ENCODE peak calls at places on chromosomes 3 and 15, in six cellular contexts. One of them, this sample, is unnamed.

GRCh38 chr15:39079296-39079834 is 501.5 kb upstream of the THBS1 start:
- DNase-seq in H1: no peak
- DNase-seq in NT2/D1: no peak
- DNase-seq in HCT116: no peak
- DNase-seq in GM12878: no peak
- DNase-seq in K562: no peak
- DNase-seq in this sample: no peak

GRCh38 chr15:63913786-63914185 is 80.0 kb upstream of the HERC1 start:
- DNase-seq in K562: no peak
- DNase-seq in H1: no peak
- DNase-seq in HCT116: no peak
- DNase-seq in GM12878: no peak
- DNase-seq in NT2/D1: no peak
- DNase-seq in this sample: no peak

GRCh38 chr15:85865070-85865684 is 70.5 kb upstream of the KLHL25 start:
- DNase-seq in K562: peak
- DNase-seq in HCT116: peak
- DNase-seq in H1: peak
- DNase-seq in NT2/D1: peak
- DNase-seq in GM12878: no peak
- DNase-seq in this sample: peak

GRCh38 chr15:44207643-44208042 is 12.6 kb upstream of the FRMD5 start:
- DNase-seq in NT2/D1: no peak
- DNase-seq in HCT116: no peak
- DNase-seq in H1: no peak
- DNase-seq in GM12878: no peak
- DNase-seq in K562: no peak
- DNase-seq in this sample: no peak

GRCh38 chr15:47466357-47466756 is 250.9 kb upstream of the SEMA6D start:
- DNase-seq in GM12878: no peak
- DNase-seq in K562: no peak
- DNase-seq in HCT116: no peak
- DNase-seq in H1: no peak
- DNase-seq in NT2/D1: no peak
- DNase-seq in this sample: no peak

GRCh38 chr3:56937580-56937979 is 122.9 kb upstream of the SPATA12 start:
- DNase-seq in H1: no peak
- DNase-seq in HCT116: no peak
- DNase-seq in NT2/D1: no peak
- DNase-seq in K562: no peak
- DNase-seq in GM12878: no peak
- DNase-seq in this sample: no peak

GRCh38 chr3:78732471-78732870 is 1035.3 kb downstream of the ROBO1 start:
- DNase-seq in HCT116: no peak
- DNase-seq in GM12878: no peak
- DNase-seq in NT2/D1: no peak
- DNase-seq in H1: no peak
- DNase-seq in K562: no peak
- DNase-seq in this sample: no peak

GRCh38 chr3:79139395-79140060 is 628.3 kb downstream of the ROBO1 start:
- DNase-seq in H1: no peak
- DNase-seq in GM12878: no peak
- DNase-seq in NT2/D1: no peak
- DNase-seq in HCT116: no peak
- DNase-seq in K562: no peak
- DNase-seq in this sample: no peak

GRCh38 chr3:15500107-15500724 is 21.3 kb downstream of the COLQ start:
- DNase-seq in HCT116: no peak
- DNase-seq in K562: no peak
- DNase-seq in H1: no peak
- DNase-seq in GM12878: no peak
- DNase-seq in NT2/D1: no peak
- DNase-seq in this sample: no peak

GRCh38 chr3:73727117-73727802 is 102.5 kb upstream of the PDZRN3 start:
- DNase-seq in H1: peak
- DNase-seq in GM12878: no peak
- DNase-seq in HCT116: no peak
- DNase-seq in K562: no peak
- DNase-seq in NT2/D1: peak
- DNase-seq in this sample: no peak
- TF ChIP-seq ZNF274 in H1: no peak
- TF ChIP-seq ZNF274 in GM12878: no peak
- TF ChIP-seq ZNF274 in HCT116: no peak
- TF ChIP-seq ZNF274 in K562: no peak
- TF ChIP-seq ZNF274 in NT2/D1: no peak
- TF ChIP-seq ZNF274 in this sample: no peak

DNA sequence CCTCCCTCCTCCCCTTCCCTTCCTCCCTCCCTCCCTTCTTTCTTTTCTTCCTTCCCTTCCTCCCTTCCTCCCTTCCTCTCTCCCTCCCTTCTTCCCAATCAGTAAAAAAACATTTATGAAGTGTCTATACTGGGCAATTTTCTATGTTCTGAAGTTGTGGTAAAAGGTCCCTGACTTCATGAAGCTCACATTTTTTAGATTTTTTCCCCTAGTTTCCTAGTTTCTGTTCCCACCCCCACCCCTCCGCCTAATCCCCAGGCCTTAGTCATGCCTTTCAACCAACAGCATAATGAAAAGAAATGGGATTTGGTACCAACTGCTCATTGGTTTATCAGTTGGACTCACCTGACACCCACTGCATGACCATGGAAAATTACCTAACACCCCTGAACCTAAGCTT is 125.1 kb downstream of the CNTN3 start:
- DNase-seq in NT2/D1: no peak
- DNase-seq in GM12878: no peak
- DNase-seq in K562: no peak
- DNase-seq in H1: no peak
- DNase-seq in HCT116: no peak
- DNase-seq in this sample: no peak
- TF ChIP-seq ZNF274 in NT2/D1: no peak
- TF ChIP-seq ZNF274 in GM12878: no peak
- TF ChIP-seq ZNF274 in K562: no peak
- TF ChIP-seq ZNF274 in H1: no peak
- TF ChIP-seq ZNF274 in HCT116: no peak
- TF ChIP-seq ZNF274 in this sample: no peak

DNA sequence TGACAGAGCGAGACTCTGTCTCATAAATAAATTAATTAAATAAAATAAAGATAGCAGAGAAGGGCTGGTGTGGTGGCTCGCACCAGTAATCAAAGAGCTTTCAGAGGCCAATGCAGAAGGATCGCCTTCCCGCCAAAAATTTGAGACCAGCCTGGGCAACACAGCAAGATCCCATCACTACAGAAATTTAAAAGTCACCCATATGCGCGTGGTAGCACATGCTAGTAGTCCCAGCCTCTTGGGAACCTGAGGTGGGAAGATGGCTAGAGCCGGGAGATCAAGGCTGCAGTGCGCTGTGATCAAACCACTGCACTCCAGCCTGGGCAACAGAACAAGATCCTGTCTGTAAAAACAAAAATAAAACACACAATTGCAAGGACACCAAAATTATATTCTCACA is 9.6 kb downstream of the SMARCC1 start:
- DNase-seq in HCT116: no peak
- DNase-seq in GM12878: no peak
- DNase-seq in H1: no peak
- DNase-seq in K562: no peak
- DNase-seq in NT2/D1: no peak
- DNase-seq in this sample: no peak
- TF ChIP-seq ZNF274 in HCT116: no peak
- TF ChIP-seq ZNF274 in GM12878: no peak
- TF ChIP-seq ZNF274 in H1: no peak
- TF ChIP-seq ZNF274 in K562: no peak
- TF ChIP-seq ZNF274 in NT2/D1: no peak
- TF ChIP-seq ZNF274 in this sample: no peak

DNA sequence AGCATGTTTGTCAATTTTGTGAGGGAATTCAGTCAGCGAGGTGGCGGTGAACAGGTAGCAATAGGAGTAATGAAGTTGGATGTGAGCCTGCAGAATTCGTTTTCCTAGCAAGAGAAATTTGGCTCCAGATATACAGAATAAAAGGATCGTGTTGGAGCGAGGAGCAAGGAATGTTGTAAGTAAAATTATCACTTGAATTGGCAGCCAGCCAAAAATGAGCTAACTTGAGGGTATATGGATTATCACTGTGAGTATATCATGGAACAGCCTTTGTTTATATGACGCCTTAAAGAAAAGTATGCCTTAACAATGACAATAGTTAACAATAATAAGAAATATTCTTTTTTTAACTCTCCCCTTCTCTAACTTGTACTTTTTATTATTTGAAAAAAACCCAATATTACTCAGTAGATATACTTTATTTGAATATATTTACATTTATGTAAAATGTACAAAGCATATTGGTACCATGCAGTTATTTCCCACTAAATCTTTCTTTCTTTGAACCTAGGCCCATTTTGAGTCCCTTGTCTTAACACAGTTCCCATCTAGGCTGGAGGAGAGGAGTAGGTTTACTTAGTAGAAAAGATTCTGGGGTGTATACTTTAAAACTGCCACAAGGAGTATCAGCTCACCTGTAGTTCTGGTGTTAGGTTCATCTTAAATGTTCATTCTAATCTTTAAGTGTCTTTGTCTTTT is 29.3 kb downstream of the EPHA6 start:
- DNase-seq in GM12878: no peak
- DNase-seq in K562: no peak
- DNase-seq in H1: no peak
- DNase-seq in NT2/D1: no peak
- DNase-seq in HCT116: no peak
- DNase-seq in this sample: no peak
- TF ChIP-seq ZNF274 in GM12878: no peak
- TF ChIP-seq ZNF274 in K562: no peak
- TF ChIP-seq ZNF274 in H1: no peak
- TF ChIP-seq ZNF274 in NT2/D1: no peak
- TF ChIP-seq ZNF274 in HCT116: no peak
- TF ChIP-seq ZNF274 in this sample: no peak

GRCh38 chr15:98799991-98800390 is 151.7 kb downstream of the IGF1R start:
- DNase-seq in GM12878: no peak
- DNase-seq in K562: no peak
- DNase-seq in H1: no peak
- DNase-seq in HCT116: no peak
- DNase-seq in NT2/D1: no peak
- DNase-seq in this sample: no peak

GRCh38 chr15:98801234-98801561 is 152.9 kb downstream of the IGF1R start:
- DNase-seq in NT2/D1: peak
- DNase-seq in HCT116: no peak
- DNase-seq in K562: no peak
- DNase-seq in GM12878: no peak
- DNase-seq in H1: no peak
- DNase-seq in this sample: no peak

GRCh38 chr15:98798375-98798893 is 150.1 kb downstream of the IGF1R start:
- DNase-seq in H1: no peak
- DNase-seq in NT2/D1: no peak
- DNase-seq in HCT116: no peak
- DNase-seq in K562: no peak
- DNase-seq in GM12878: no peak
- DNase-seq in this sample: no peak

GRCh38 chr15:98800437-98801233 is 152.3 kb downstream of the IGF1R start:
- DNase-seq in K562: no peak
- DNase-seq in GM12878: no peak
- DNase-seq in HCT116: peak
- DNase-seq in H1: no peak
- DNase-seq in NT2/D1: peak
- DNase-seq in this sample: peak

DNA sequence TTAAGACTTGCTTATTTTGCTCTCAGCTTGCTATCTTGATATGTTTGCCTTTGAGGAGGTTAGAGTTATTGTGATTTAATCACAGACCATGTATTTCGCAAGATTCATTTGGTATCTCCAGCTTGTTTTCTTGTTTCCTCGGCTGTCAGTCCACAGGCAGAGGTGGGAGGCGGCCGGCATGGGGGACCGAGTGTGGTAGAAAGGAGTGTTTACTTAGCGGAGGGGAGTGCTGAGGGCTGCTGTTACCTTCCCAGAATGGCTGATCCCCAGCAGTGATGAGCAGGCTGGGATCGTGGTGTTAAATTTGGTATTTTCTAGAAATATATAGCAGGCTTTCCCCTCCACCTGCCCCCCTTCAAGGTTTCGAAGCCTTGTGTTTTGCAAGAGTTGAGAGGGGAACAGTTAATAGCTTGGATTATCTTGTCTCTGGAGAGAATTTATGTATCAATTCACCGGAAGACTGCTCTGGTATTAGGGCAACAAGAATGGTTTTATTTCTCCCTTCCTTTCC is 151.2 kb downstream of the IGF1R start:
- DNase-seq in NT2/D1: no peak
- DNase-seq in H1: no peak
- DNase-seq in GM12878: no peak
- DNase-seq in K562: no peak
- DNase-seq in HCT116: no peak
- DNase-seq in this sample: peak
- TF ChIP-seq ZNF274 in NT2/D1: no peak
- TF ChIP-seq ZNF274 in H1: no peak
- TF ChIP-seq ZNF274 in GM12878: no peak
- TF ChIP-seq ZNF274 in K562: no peak
- TF ChIP-seq ZNF274 in HCT116: no peak
- TF ChIP-seq ZNF274 in this sample: no peak

GRCh38 chr3:54733615-54734014 is 194.2 kb downstream of the LRTM1 start:
- DNase-seq in K562: no peak
- DNase-seq in HCT116: no peak
- DNase-seq in GM12878: no peak
- DNase-seq in H1: no peak
- DNase-seq in NT2/D1: no peak
- DNase-seq in this sample: no peak
- TF ChIP-seq ZNF274 in K562: no peak
- TF ChIP-seq ZNF274 in HCT116: no peak
- TF ChIP-seq ZNF274 in GM12878: no peak
- TF ChIP-seq ZNF274 in H1: no peak
- TF ChIP-seq ZNF274 in NT2/D1: no peak
- TF ChIP-seq ZNF274 in this sample: no peak

DNA sequence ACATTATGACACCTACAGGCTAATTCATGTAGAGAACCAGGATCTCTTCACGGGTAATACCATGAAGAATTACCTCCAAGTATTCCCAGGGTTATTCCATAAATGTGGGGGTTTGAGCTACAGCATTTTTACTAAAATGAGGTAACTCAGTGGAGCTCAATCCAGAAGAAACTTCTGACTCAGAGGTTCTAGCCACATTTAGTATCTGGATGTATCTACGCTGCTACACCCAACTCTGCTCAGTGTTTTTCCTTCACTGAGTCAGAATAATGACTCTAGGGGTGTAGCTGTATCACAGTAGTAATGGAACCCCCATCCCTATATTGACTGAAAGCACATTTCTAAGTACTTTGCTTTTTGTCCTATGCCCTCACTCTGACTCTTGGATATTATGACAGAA is 52.4 kb downstream of the COPS2 start:
- DNase-seq in GM12878: no peak
- DNase-seq in HCT116: no peak
- DNase-seq in H1: no peak
- DNase-seq in K562: no peak
- DNase-seq in NT2/D1: no peak
- DNase-seq in this sample: no peak
- TF ChIP-seq ZNF274 in GM12878: no peak
- TF ChIP-seq ZNF274 in HCT116: no peak
- TF ChIP-seq ZNF274 in H1: no peak
- TF ChIP-seq ZNF274 in K562: no peak
- TF ChIP-seq ZNF274 in NT2/D1: no peak
- TF ChIP-seq ZNF274 in this sample: no peak

This sample was measured in HepG2.